ENCODE peak calls at places on chromosomes 4 and X, in five cellular contexts. J is head of caudate nucleus; T is GM12865; E is effector memory CD8-positive, alpha-beta T cell; H is Calu3. B is an unnamed sample.

GRCh38 chr4:141132689-141133145 is 552 bp downstream of the RNF150 start:
- DNase-seq in J (peak; percentile 57), T (no peak), E (no peak), H (peak; percentile 6), B (no peak)

GRCh38 chrX:154019633-154020499 is at the start of gene IRAK1:
- DNase-seq in J (peak; percentile 51), T (peak; percentile 69), E (peak; percentile 30), H (peak; percentile 76), B (peak; percentile 42)

GRCh38 chr4:86358176-86358701 is 1.6 kb downstream of the MAPK10 start:
- DNase-seq in J (peak; percentile 21), T (no peak), E (no peak), H (no peak), B (no peak)

GRCh38 chrX:10233173-10233572 is 76.4 kb downstream of the CLCN4 start:
- DNase-seq in J (no peak), T (no peak), E (no peak), H (no peak), B (no peak)

GRCh38 chr4:146522862-146523205 is 1.1 kb upstream of the SLC10A7 start:
- DNase-seq in J (no peak), T (peak; percentile 39), E (no peak), H (no peak), B (peak; percentile 30)

GRCh38 chr4:34771632-34772031 is 1472.7 kb downstream of the ARAP2 start:
- DNase-seq in J (no peak), T (no peak), E (no peak), H (no peak), B (no peak)

GRCh38 chrX:65932173-65933084 is 107.5 kb downstream of the VSIG4 start:
- DNase-seq in J (peak; percentile 37), T (no peak), E (no peak), H (peak; percentile 70), B (no peak)

GRCh38 chr4:172786039-172786792 is 382.4 kb upstream of the GALNT7 start:
- DNase-seq in J (no peak), T (no peak), E (no peak), H (no peak), B (no peak)

GRCh38 chrX:134599173-134599914 is 58.9 kb downstream of the PLAC1 start:
- DNase-seq in J (peak; percentile 12), T (peak; percentile 61), E (no peak), H (no peak), B (no peak)

GRCh38 chrX:114905251-114905650 is 112.2 kb downstream of the IL13RA2 start:
- DNase-seq in J (no peak), T (no peak), E (no peak), H (no peak), B (no peak)